ENCODE peak calls at places on chromosomes 5 and 9, in seven cellular contexts. One of them, this sample, is unnamed.

GRCh38 chr9:76464706-76465105 is 5.7 kb downstream of the GCNT1 start:
- DNase-seq in HCT116: no peak
- DNase-seq in WTC11: no peak
- DNase-seq in left ventricle myocardium inferior: no peak
- DNase-seq in heart right ventricle: no peak
- DNase-seq in GM18507: no peak
- DNase-seq in effector memory CD4-positive, alpha-beta T cell: no peak
- DNase-seq in this sample: peak; percentile 60

GRCh38 chr5:69217154-69217731 is 17.4 kb upstream of the CDK7 start:
- DNase-seq in HCT116: no peak
- DNase-seq in WTC11: no peak
- DNase-seq in left ventricle myocardium inferior: peak; percentile 99
- DNase-seq in heart right ventricle: no peak
- DNase-seq in GM18507: peak; percentile 95
- DNase-seq in effector memory CD4-positive, alpha-beta T cell: peak; percentile 94
- DNase-seq in this sample: no peak

GRCh38 chr9:119500072-119500771 is 131.0 kb upstream of the BRINP1 start:
- DNase-seq in HCT116: no peak
- DNase-seq in WTC11: no peak
- DNase-seq in left ventricle myocardium inferior: no peak
- DNase-seq in heart right ventricle: no peak
- DNase-seq in GM18507: no peak
- DNase-seq in effector memory CD4-positive, alpha-beta T cell: no peak
- DNase-seq in this sample: no peak

GRCh38 chr5:173535166-173535975 is 81.1 kb downstream of the BOD1 start:
- DNase-seq in HCT116: no peak
- DNase-seq in WTC11: no peak
- DNase-seq in left ventricle myocardium inferior: no peak
- DNase-seq in heart right ventricle: no peak
- DNase-seq in GM18507: no peak
- DNase-seq in effector memory CD4-positive, alpha-beta T cell: no peak
- DNase-seq in this sample: peak; percentile 24

GRCh38 chr5:159912033-159912800 is 4.1 kb upstream of the ADRA1B start:
- DNase-seq in HCT116: no peak
- DNase-seq in WTC11: no peak
- DNase-seq in left ventricle myocardium inferior: no peak
- DNase-seq in heart right ventricle: no peak
- DNase-seq in GM18507: no peak
- DNase-seq in effector memory CD4-positive, alpha-beta T cell: no peak
- DNase-seq in this sample: peak; percentile 90

GRCh38 chr9:9522406-9522805 is 1090.4 kb downstream of the PTPRD start:
- DNase-seq in HCT116: no peak
- DNase-seq in WTC11: no peak
- DNase-seq in left ventricle myocardium inferior: no peak
- DNase-seq in heart right ventricle: no peak
- DNase-seq in GM18507: no peak
- DNase-seq in effector memory CD4-positive, alpha-beta T cell: no peak
- DNase-seq in this sample: no peak

GRCh38 chr9:79489241-79490000 is 82.3 kb upstream of the TLE4 start:
- DNase-seq in HCT116: no peak
- DNase-seq in WTC11: no peak
- DNase-seq in left ventricle myocardium inferior: no peak
- DNase-seq in heart right ventricle: no peak
- DNase-seq in GM18507: no peak
- DNase-seq in effector memory CD4-positive, alpha-beta T cell: no peak
- DNase-seq in this sample: no peak

GRCh38 chr5:147918101-147918500 is 11.8 kb upstream of the C5orf46 start:
- DNase-seq in HCT116: no peak
- DNase-seq in WTC11: no peak
- DNase-seq in left ventricle myocardium inferior: no peak
- DNase-seq in heart right ventricle: no peak
- DNase-seq in GM18507: no peak
- DNase-seq in effector memory CD4-positive, alpha-beta T cell: no peak
- DNase-seq in this sample: no peak

GRCh38 chr5:74765201-74765600 is 1.7 kb downstream of the GFM2 start:
- DNase-seq in HCT116: no peak
- DNase-seq in WTC11: no peak
- DNase-seq in left ventricle myocardium inferior: no peak
- DNase-seq in heart right ventricle: no peak
- DNase-seq in GM18507: no peak
- DNase-seq in effector memory CD4-positive, alpha-beta T cell: no peak
- DNase-seq in this sample: peak; percentile 22

GRCh38 chr5:672329-673139 is 20.6 kb downstream of the TPPP start:
- DNase-seq in HCT116: no peak
- DNase-seq in WTC11: peak; percentile 75
- DNase-seq in left ventricle myocardium inferior: peak; percentile 82
- DNase-seq in heart right ventricle: peak; percentile 90
- DNase-seq in GM18507: no peak
- DNase-seq in effector memory CD4-positive, alpha-beta T cell: peak; percentile 86
- DNase-seq in this sample: peak; percentile 91

GRCh38 chr5:65394078-65394477 is 87.6 kb downstream of the ADAMTS6 start:
- DNase-seq in HCT116: no peak
- DNase-seq in WTC11: no peak
- DNase-seq in left ventricle myocardium inferior: peak; percentile 35
- DNase-seq in heart right ventricle: peak; percentile 6
- DNase-seq in GM18507: no peak
- DNase-seq in effector memory CD4-positive, alpha-beta T cell: no peak
- DNase-seq in this sample: no peak

GRCh38 chr5:149667084-149667826 is 62.9 kb upstream of the PPARGC1B start:
- DNase-seq in HCT116: peak; percentile 57
- DNase-seq in WTC11: peak; percentile 44
- DNase-seq in left ventricle myocardium inferior: no peak
- DNase-seq in heart right ventricle: peak; percentile 26
- DNase-seq in GM18507: no peak
- DNase-seq in effector memory CD4-positive, alpha-beta T cell: no peak
- DNase-seq in this sample: no peak

GRCh38 chr5:142674438-142675210 is 11.3 kb downstream of the FGF1 start:
- DNase-seq in HCT116: no peak
- DNase-seq in WTC11: no peak
- DNase-seq in left ventricle myocardium inferior: no peak
- DNase-seq in heart right ventricle: peak; percentile 61
- DNase-seq in GM18507: no peak
- DNase-seq in effector memory CD4-positive, alpha-beta T cell: no peak
- DNase-seq in this sample: peak; percentile 82

GRCh38 chr9:463455-464125 is 248.9 kb downstream of the DOCK8 start:
- DNase-seq in HCT116: no peak
- DNase-seq in WTC11: no peak
- DNase-seq in left ventricle myocardium inferior: no peak
- DNase-seq in heart right ventricle: no peak
- DNase-seq in GM18507: no peak
- DNase-seq in effector memory CD4-positive, alpha-beta T cell: no peak
- DNase-seq in this sample: no peak

GRCh38 chr9:105066265-105066865 is 138.4 kb upstream of the ABCA1 start:
- DNase-seq in HCT116: no peak
- DNase-seq in WTC11: no peak
- DNase-seq in left ventricle myocardium inferior: no peak
- DNase-seq in heart right ventricle: no peak
- DNase-seq in GM18507: no peak
- DNase-seq in effector memory CD4-positive, alpha-beta T cell: no peak
- DNase-seq in this sample: no peak

GRCh38 chr5:142432961-142433360 is 108.1 kb upstream of the SPRY4 start:
- DNase-seq in HCT116: no peak
- DNase-seq in WTC11: no peak
- DNase-seq in left ventricle myocardium inferior: no peak
- DNase-seq in heart right ventricle: no peak
- DNase-seq in GM18507: no peak
- DNase-seq in effector memory CD4-positive, alpha-beta T cell: peak; percentile 43
- DNase-seq in this sample: no peak

GRCh38 chr5:41542183-41542582 is 31.8 kb upstream of the PLCXD3 start:
- DNase-seq in HCT116: no peak
- DNase-seq in WTC11: no peak
- DNase-seq in left ventricle myocardium inferior: peak; percentile 28
- DNase-seq in heart right ventricle: peak; percentile 18
- DNase-seq in GM18507: no peak
- DNase-seq in effector memory CD4-positive, alpha-beta T cell: no peak
- DNase-seq in this sample: peak; percentile 33

GRCh38 chr5:59301727-59302126 is 591.8 kb downstream of the PDE4D start:
- DNase-seq in HCT116: no peak
- DNase-seq in WTC11: no peak
- DNase-seq in left ventricle myocardium inferior: no peak
- DNase-seq in heart right ventricle: no peak
- DNase-seq in GM18507: no peak
- DNase-seq in effector memory CD4-positive, alpha-beta T cell: no peak
- DNase-seq in this sample: no peak

GRCh38 chr9:70746316-70746715 is 331.9 kb upstream of the KLF9 start:
- DNase-seq in HCT116: no peak
- DNase-seq in WTC11: no peak
- DNase-seq in left ventricle myocardium inferior: no peak
- DNase-seq in heart right ventricle: no peak
- DNase-seq in GM18507: no peak
- DNase-seq in effector memory CD4-positive, alpha-beta T cell: no peak
- DNase-seq in this sample: no peak

GRCh38 chr9:112751059-112751795 is 667 bp downstream of the SNX30 start:
- DNase-seq in HCT116: no peak
- DNase-seq in WTC11: peak; percentile 65
- DNase-seq in left ventricle myocardium inferior: peak; percentile 33
- DNase-seq in heart right ventricle: peak; percentile 21
- DNase-seq in GM18507: peak; percentile 48
- DNase-seq in effector memory CD4-positive, alpha-beta T cell: peak; percentile 43
- DNase-seq in this sample: peak; percentile 73

GRCh38 chr9:79570449-79571308 is 1.1 kb upstream of the TLE4 start:
- DNase-seq in HCT116: no peak
- DNase-seq in WTC11: peak; percentile 63
- DNase-seq in left ventricle myocardium inferior: peak; percentile 38
- DNase-seq in heart right ventricle: peak; percentile 32
- DNase-seq in GM18507: peak; percentile 4
- DNase-seq in effector memory CD4-positive, alpha-beta T cell: no peak
- DNase-seq in this sample: peak; percentile 59

GRCh38 chr9:137357166-137357565 is 55.1 kb upstream of the NRARP start:
- DNase-seq in HCT116: no peak
- DNase-seq in WTC11: no peak
- DNase-seq in left ventricle myocardium inferior: no peak
- DNase-seq in heart right ventricle: no peak
- DNase-seq in GM18507: no peak
- DNase-seq in effector memory CD4-positive, alpha-beta T cell: no peak
- DNase-seq in this sample: no peak

GRCh38 chr5:82163459-82164108 is 114.6 kb downstream of the RPS23 start:
- DNase-seq in HCT116: no peak
- DNase-seq in WTC11: no peak
- DNase-seq in left ventricle myocardium inferior: no peak
- DNase-seq in heart right ventricle: no peak
- DNase-seq in GM18507: no peak
- DNase-seq in effector memory CD4-positive, alpha-beta T cell: no peak
- DNase-seq in this sample: no peak

GRCh38 chr5:65828507-65828906 is 97.9 kb upstream of the ERBIN start:
- DNase-seq in HCT116: no peak
- DNase-seq in WTC11: no peak
- DNase-seq in left ventricle myocardium inferior: no peak
- DNase-seq in heart right ventricle: no peak
- DNase-seq in GM18507: no peak
- DNase-seq in effector memory CD4-positive, alpha-beta T cell: no peak
- DNase-seq in this sample: no peak

GRCh38 chr5:136016945-136017530 is 11.8 kb upstream of the TGFBI start:
- DNase-seq in HCT116: peak; percentile 98
- DNase-seq in WTC11: no peak
- DNase-seq in left ventricle myocardium inferior: no peak
- DNase-seq in heart right ventricle: no peak
- DNase-seq in GM18507: no peak
- DNase-seq in effector memory CD4-positive, alpha-beta T cell: no peak
- DNase-seq in this sample: peak; percentile 81

GRCh38 chr9:121598167-121599000 is 53.0 kb upstream of the DAB2IP start:
- DNase-seq in HCT116: peak; percentile 67
- DNase-seq in WTC11: peak; percentile 93
- DNase-seq in left ventricle myocardium inferior: peak; percentile 83
- DNase-seq in heart right ventricle: peak; percentile 88
- DNase-seq in GM18507: no peak
- DNase-seq in effector memory CD4-positive, alpha-beta T cell: no peak
- DNase-seq in this sample: peak; percentile 77

GRCh38 chr5:36403601-36404311 is 102.1 kb upstream of the RANBP3L start:
- DNase-seq in HCT116: no peak
- DNase-seq in WTC11: no peak
- DNase-seq in left ventricle myocardium inferior: peak; percentile 28
- DNase-seq in heart right ventricle: peak; percentile 15
- DNase-seq in GM18507: no peak
- DNase-seq in effector memory CD4-positive, alpha-beta T cell: no peak
- DNase-seq in this sample: no peak

GRCh38 chr5:128284236-128284635 is 200.7 kb downstream of the SLC12A2 start:
- DNase-seq in HCT116: no peak
- DNase-seq in WTC11: no peak
- DNase-seq in left ventricle myocardium inferior: no peak
- DNase-seq in heart right ventricle: no peak
- DNase-seq in GM18507: no peak
- DNase-seq in effector memory CD4-positive, alpha-beta T cell: no peak
- DNase-seq in this sample: no peak